ENCODE peak calls at places on chromosomes 2 and 18, in eight cellular contexts. V is fibroblast of gingiva, E is pons, Z is M059J, R is Caco-2, T is AG09309, N is posterior vena cava, K is cardiac septum. O is an unnamed sample.

GRCh38 chr2:188278388-188279092 is 13.1 kb upstream of the GULP1 start:
- DNase-seq in V (no peak), E (no peak), Z (no peak), R (no peak), T (no peak), N (no peak), K (no peak), O (no peak)

GRCh38 chr2:12507295-12507694 is 209.4 kb upstream of the TRIB2 start:
- DNase-seq in V (peak; percentile 90), E (no peak), Z (peak; percentile 99), R (no peak), T (peak; percentile 95), N (no peak), K (no peak), O (peak; percentile 28)

GRCh38 chr2:72914226-72915075 is 2.9 kb upstream of the EMX1 start:
- DNase-seq in V (no peak), E (no peak), Z (no peak), R (no peak), T (no peak), N (no peak), K (no peak), O (no peak)

GRCh38 chr2:196468394-196468793 is 171.1 kb upstream of the CCDC150 start:
- DNase-seq in V (no peak), E (no peak), Z (no peak), R (no peak), T (no peak), N (no peak), K (no peak), O (no peak)

GRCh38 chr2:58073008-58073407 is 26.4 kb downstream of the VRK2 start:
- DNase-seq in V (no peak), E (no peak), Z (no peak), R (no peak), T (no peak), N (no peak), K (no peak), O (no peak)

GRCh38 chr2:1824202-1824905 is 80.0 kb upstream of the PXDN start:
- DNase-seq in V (peak; percentile 6), E (no peak), Z (no peak), R (no peak), T (no peak), N (no peak), K (no peak), O (no peak)

GRCh38 chr2:184534986-184535385 is 63.3 kb upstream of the ZNF804A start:
- DNase-seq in V (no peak), E (no peak), Z (no peak), R (no peak), T (no peak), N (no peak), K (no peak), O (no peak)

GRCh38 chr18:28526196-28526595 is 349.3 kb upstream of the CDH2 start:
- DNase-seq in V (no peak), E (no peak), Z (no peak), R (no peak), T (no peak), N (no peak), K (no peak), O (no peak)

GRCh38 chr2:127683766-127684165 is 8.4 kb upstream of the LIMS2 start:
- DNase-seq in V (no peak), E (no peak), Z (no peak), R (no peak), T (no peak), N (no peak), K (no peak), O (no peak)

GRCh38 chr18:36833120-36833519 is 4.2 kb downstream of the KIAA1328 start:
- DNase-seq in V (no peak), E (no peak), Z (no peak), R (no peak), T (no peak), N (no peak), K (no peak), O (no peak)

GRCh38 chr2:39523308-39524044 is 86.4 kb upstream of the MAP4K3 start:
- DNase-seq in V (peak; percentile 91), E (no peak), Z (peak; percentile 91), R (no peak), T (peak; percentile 82), N (no peak), K (no peak), O (peak; percentile 85)

GRCh38 chr2:26469092-26469710 is 8.7 kb downstream of the OTOF start:
- DNase-seq in V (peak; percentile 34), E (no peak), Z (peak; percentile 31), R (peak; percentile 82), T (peak; percentile 4), N (no peak), K (peak; percentile 83), O (peak; percentile 49)

GRCh38 chr2:27715318-27716165 is 51.9 kb downstream of the SLC4A1AP start:
- DNase-seq in V (peak; percentile 62), E (no peak), Z (peak; percentile 63), R (peak; percentile 69), T (no peak), N (peak; percentile 89), K (peak; percentile 89), O (no peak)

GRCh38 chr2:84971799-84972790 is 1.1 kb downstream of the KCMF1 start:
- DNase-seq in V (peak; percentile 28), E (no peak), Z (peak; percentile 41), R (peak; percentile 67), T (no peak), N (peak; percentile 87), K (peak; percentile 80), O (no peak)

GRCh38 chr2:201157694-201158093 is 25.2 kb upstream of the CASP10 start:
- DNase-seq in V (peak; percentile 32), E (no peak), Z (peak; percentile 15), R (no peak), T (no peak), N (no peak), K (no peak), O (no peak)

GRCh38 chr2:231462729-231463465 is 1.4 kb downstream of the NCL start:
- DNase-seq in V (no peak), E (no peak), Z (no peak), R (no peak), T (no peak), N (no peak), K (no peak), O (no peak)

O was measured in fibroblast of the conjunctiva.